ENCODE peak calls at places on chromosomes 11 and 22, in five cellular contexts. Y is GM23248, C is upper lobe of right lung, X is heart right ventricle, A is aorta. K is an unnamed sample.
A peak's percentile ranks its signal among the peaks of the same experiment; 100 is the strongest.

GRCh38 chr11:129945377-129945776 is 50.0 kb upstream of the NFRKB start:
- DNase-seq in Y (no peak), A (no peak), C (no peak), X (no peak), K (no peak)

GRCh38 chr22:29093980-29094379 is 21.1 kb downstream of the KREMEN1 start:
- DNase-seq in C (no peak), A (no peak), X (no peak), Y (peak; percentile 70), K (no peak)

GRCh38 chr11:94924074-94925031 is 49.0 kb downstream of the CWC15 start:
- DNase-seq in Y (no peak), C (no peak), A (no peak), X (no peak), K (no peak)

GRCh38 chr11:12457030-12457600 is 79.7 kb downstream of the PARVA start:
- DNase-seq in X (no peak), C (no peak), A (no peak), Y (peak; percentile 80), K (peak; percentile 20)

GRCh38 chr11:111000400-111001090 is 245.0 kb upstream of the POU2AF2 start:
- DNase-seq in C (no peak), A (no peak), X (no peak), Y (peak; percentile 57), K (no peak)

GRCh38 chr11:27699242-27699925 is 871 bp downstream of the BDNF start:
- DNase-seq in C (peak; percentile 54), X (no peak), Y (peak; percentile 61), A (no peak), K (peak; percentile 81)

GRCh38 chr11:62125881-62126280 is 2.1 kb downstream of the INCENP start:
- DNase-seq in Y (no peak), C (no peak), A (no peak), X (no peak), K (no peak)

GRCh38 chr11:96086111-96086510 is 162.2 kb upstream of the MTMR2 start:
- DNase-seq in A (no peak), Y (no peak), X (no peak), C (no peak), K (no peak)

GRCh38 chr11:12280838-12281565 is 96.4 kb upstream of the PARVA start:
- DNase-seq in X (no peak), Y (peak; percentile 57), C (no peak), A (no peak), K (peak; percentile 41)

GRCh38 chr22:38911434-38911833 is 39.4 kb upstream of the CBX6 start:
- DNase-seq in Y (no peak), X (no peak), A (no peak), C (no peak), K (no peak)

GRCh38 chr11:8967159-8967558 is 2.9 kb upstream of the TMEM9B start:
- DNase-seq in C (no peak), X (no peak), A (no peak), Y (no peak), K (no peak)

GRCh38 chr11:10305964-10306918 is 1.4 kb downstream of the ADM start:
- DNase-seq in A (peak; percentile 62), X (peak; percentile 41), Y (peak; percentile 49), C (no peak), K (peak; percentile 78)

GRCh38 chr22:24027389-24027980 is 16.4 kb downstream of the CABIN1 start:
- DNase-seq in A (no peak), C (no peak), X (no peak), Y (peak; percentile 21), K (peak; percentile 10)

GRCh38 chr11:13297917-13298356 is 20.3 kb downstream of the BMAL1 start:
- DNase-seq in Y (no peak), C (peak; percentile 72), X (no peak), A (no peak), K (no peak)

GRCh38 chr22:49769691-49770315 is 57.9 kb downstream of the BRD1 start:
- DNase-seq in Y (no peak), C (peak; percentile 48), A (peak; percentile 26), X (no peak), K (no peak)

GRCh38 chr11:97349201-97349600 is 959.4 kb downstream of the JRKL start:
- DNase-seq in Y (no peak), C (no peak), A (no peak), X (no peak), K (no peak)

GRCh38 chr22:30046716-30047363 is 33.4 kb upstream of the HORMAD2 start:
- DNase-seq in X (no peak), C (no peak), A (no peak), Y (no peak), K (peak; percentile 13)

GRCh38 chr22:46830001-46830715 is 67.7 kb downstream of the TBC1D22A start:
- DNase-seq in Y (peak; percentile 86), A (peak; percentile 89), C (peak; percentile 49), X (peak; percentile 59), K (peak; percentile 44)

GRCh38 chr22:40394607-40395006 is 24.2 kb downstream of the SGSM3 start:
- DNase-seq in A (no peak), Y (no peak), C (no peak), X (no peak), K (no peak)

GRCh38 chr22:24402460-24403192 is 24.8 kb upstream of the ADORA2A start:
- DNase-seq in C (no peak), A (peak; percentile 89), X (peak; percentile 49), Y (peak; percentile 92), K (no peak)

GRCh38 chr22:25013634-25014033 is 61.1 kb downstream of the KIAA1671 start:
- DNase-seq in A (no peak), C (no peak), X (no peak), Y (no peak), K (no peak)

GRCh38 chr22:39984750-39985149 is 10.0 kb upstream of the FAM83F start:
- DNase-seq in X (no peak), C (peak; percentile 18), Y (no peak), A (no peak), K (no peak)

GRCh38 chr11:12761029-12761428 is 86.8 kb downstream of the TEAD1 start:
- DNase-seq in Y (peak; percentile 56), X (no peak), A (no peak), C (no peak), K (no peak)

GRCh38 chr11:61834278-61835004 is 6.3 kb downstream of the FADS2 start:
- DNase-seq in C (no peak), X (peak; percentile 60), A (peak; percentile 87), Y (peak; percentile 20), K (peak; percentile 78)

GRCh38 chr11:113896156-113896879 is 8.3 kb upstream of the HTR3B start:
- DNase-seq in A (no peak), Y (peak; percentile 63), C (no peak), X (no peak), K (peak; percentile 80)

GRCh38 chr22:35539910-35540599 is 576 bp upstream of the RASD2 start:
- DNase-seq in A (peak; percentile 72), Y (peak; percentile 81), C (peak; percentile 79), X (peak; percentile 77), K (peak; percentile 85)

GRCh38 chr11:64094463-64095223 is 58.9 kb downstream of the FLRT1 start:
- DNase-seq in C (no peak), X (no peak), Y (peak; percentile 47), A (no peak), K (peak; percentile 69)

GRCh38 chr11:45225961-45226871 is 59.9 kb downstream of the SYT13 start:
- DNase-seq in A (no peak), X (no peak), C (no peak), Y (no peak), K (no peak)

GRCh38 chr11:69208190-69209037 is 52.7 kb downstream of the SMIM38 start:
- DNase-seq in X (no peak), C (no peak), Y (no peak), A (no peak), K (peak; percentile 30)

GRCh38 chr11:84022221-84022620 is 736.1 kb upstream of the CCDC90B start:
- DNase-seq in X (no peak), C (no peak), Y (no peak), A (no peak), K (no peak)

GRCh38 chr11:57460017-57460755 is at the start of gene RTN4RL2:
- DNase-seq in C (peak; percentile 75), X (peak; percentile 62), A (peak; percentile 64), Y (peak; percentile 67), K (peak; percentile 89)

GRCh38 chr11:71171024-71171423 is 81.4 kb downstream of the SHANK2 start:
- DNase-seq in X (no peak), C (no peak), A (no peak), Y (no peak), K (peak; percentile 15)
- H3K9me3 ChIP-seq in X (peaks cover 5% of the 10 kb centered on the region), C (peaks cover 3% of the 10 kb centered on the region), A (peaks cover 5% of the 10 kb centered on the region), Y (no peaks in the 10 kb centered on the region), K (peaks cover 4% of the 10 kb centered on the region)

GRCh38 chr11:37503411-37504065 is 905.5 kb upstream of the RAG2 start:
- DNase-seq in C (no peak), Y (no peak), A (no peak), X (no peak), K (no peak)

GRCh38 chr11:37504925-37505324 is 906.9 kb upstream of the RAG2 start:
- DNase-seq in C (no peak), A (no peak), Y (peak; percentile 38), X (no peak), K (no peak)

GRCh38 chr11:37500425-37500824 is 902.4 kb upstream of the RAG2 start:
- DNase-seq in A (no peak), X (no peak), Y (no peak), C (no peak), K (no peak)

GRCh38 chr11:37504066-37504611 is 906.1 kb upstream of the RAG2 start:
- DNase-seq in A (no peak), C (no peak), X (no peak), Y (peak; percentile 33), K (peak; percentile 37)

DNA sequence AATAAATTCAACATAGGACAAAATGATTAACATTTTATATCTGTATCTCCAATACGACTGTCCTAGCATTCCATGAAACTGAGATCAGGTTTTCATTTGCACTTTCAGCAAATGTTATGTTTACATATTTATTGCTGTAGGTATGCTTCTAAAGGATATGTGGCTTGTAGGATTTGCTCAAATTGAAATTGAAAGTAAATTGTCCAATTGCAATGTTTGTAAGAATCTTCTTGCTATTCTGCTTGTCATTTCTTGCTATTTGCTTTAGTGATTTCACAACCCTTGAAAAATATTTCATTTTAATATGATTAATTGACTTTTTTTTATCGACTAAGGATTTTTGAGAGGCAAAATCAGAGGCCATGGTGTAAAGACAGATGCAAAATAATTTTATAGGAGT is 904.2 kb upstream of the RAG2 start:
- DNase-seq in A (no peak), C (no peak), X (no peak), Y (no peak), K (no peak)
- H3K9me3 ChIP-seq in A (no peaks in the 10 kb centered on the region), C (no peaks in the 10 kb centered on the region), X (no peaks in the 10 kb centered on the region), Y (no peaks in the 10 kb centered on the region), K (no peaks in the 10 kb centered on the region)

GRCh38 chr11:76139317-76139716 is 67.0 kb downstream of the WNT11 start:
- DNase-seq in Y (no peak), A (no peak), C (no peak), X (no peak), K (peak; percentile 25)

GRCh38 chr11:76140912-76141574 is 65.3 kb downstream of the WNT11 start:
- DNase-seq in C (no peak), Y (no peak), X (peak; percentile 67), A (no peak), K (peak; percentile 32)

GRCh38 chr11:76147106-76147735 is 59.1 kb downstream of the WNT11 start:
- DNase-seq in Y (no peak), X (no peak), A (no peak), C (no peak), K (no peak)

GRCh38 chr11:76141901-76142300 is 64.4 kb downstream of the WNT11 start:
- DNase-seq in C (no peak), Y (no peak), A (no peak), X (no peak), K (peak; percentile 22)

GRCh38 chr11:76143274-76143673 is 63.0 kb downstream of the WNT11 start:
- DNase-seq in A (no peak), C (no peak), Y (no peak), X (no peak), K (peak; percentile 45)
- H3K9me3 ChIP-seq in A (no peaks in the 10 kb centered on the region), C (no peaks in the 10 kb centered on the region), Y (no peaks in the 10 kb centered on the region), X (no peaks in the 10 kb centered on the region), K (no peaks in the 10 kb centered on the region)

GRCh38 chr11:108886608-108887007 is 221.7 kb downstream of the DDX10 start:
- DNase-seq in Y (peak; percentile 62), A (no peak), X (no peak), C (no peak), K (no peak)
- H3K9me3 ChIP-seq in Y (no peaks in the 10 kb centered on the region), A (no peaks in the 10 kb centered on the region), X (no peaks in the 10 kb centered on the region), C (no peaks in the 10 kb centered on the region), K (no peaks in the 10 kb centered on the region)

K was measured in endodermal cell.